ENCODE peak calls at places on chromosomes 1 and 21, in five cellular contexts. V, N, F, A and L are unnamed samples.

GRCh38 chr1:50271337-50271736 is 151.9 kb downstream of the DMRTA2 start:
- DNase-seq in V (no peak), N (no peak), F (no peak), A (no peak), L (no peak)

GRCh38 chr1:19452221-19452663 is 33.1 kb downstream of the CAPZB start:
- DNase-seq in V (no peak), N (no peak), F (no peak), A (no peak), L (no peak)

GRCh38 chr21:44304846-44305245 is 5.0 kb downstream of the PFKL start:
- DNase-seq in V (peak), N (peak), F (no peak), A (no peak), L (no peak)

GRCh38 chr21:25983745-25984144 is 186.8 kb downstream of the APP start:
- DNase-seq in V (no peak), N (no peak), F (no peak), A (no peak), L (no peak)

GRCh38 chr21:28608646-28609045 is 384.0 kb downstream of the LTN1 start:
- DNase-seq in V (no peak), N (no peak), F (no peak), A (no peak), L (no peak)

GRCh38 chr1:25611843-25612242 is 4.7 kb upstream of the MAN1C1 start:
- DNase-seq in V (no peak), N (no peak), F (no peak), A (no peak), L (no peak)

GRCh38 chr1:203046984-203047630 is 20.8 kb downstream of the PPFIA4 start:
- DNase-seq in V (no peak), N (no peak), F (no peak), A (no peak), L (no peak)

GRCh38 chr1:110063781-110064180 is 6.7 kb downstream of the ALX3 start:
- DNase-seq in V (no peak), N (no peak), F (no peak), A (no peak), L (no peak)

GRCh38 chr1:98940069-98940468 is 64.6 kb downstream of the PLPPR5 start:
- DNase-seq in V (no peak), N (no peak), F (no peak), A (no peak), L (no peak)

GRCh38 chr1:42777860-42778259 is 6.9 kb upstream of the TMEM269 start:
- DNase-seq in V (peak), N (peak), F (peak), A (no peak), L (no peak)

GRCh38 chr1:66271904-66272254 is 262.1 kb upstream of the SGIP1 start:
- DNase-seq in V (no peak), N (no peak), F (no peak), A (no peak), L (no peak)

GRCh38 chr21:42430570-42430969 is 26.9 kb downstream of the UBASH3A start:
- DNase-seq in V (no peak), N (no peak), F (no peak), A (no peak), L (no peak)

GRCh38 chr1:85580046-85580411 is 532 bp upstream of the CCN1 start:
- DNase-seq in V (no peak), N (peak), F (peak), A (no peak), L (no peak)

GRCh38 chr1:43441166-43441893 is 12.4 kb downstream of the HYI start:
- DNase-seq in V (no peak), N (no peak), F (no peak), A (no peak), L (no peak)

GRCh38 chr1:160768295-160768657 is 27.7 kb upstream of the LY9 start:
- DNase-seq in V (no peak), N (peak), F (peak), A (peak), L (no peak)

GRCh38 chr21:45341779-45342178 is 54.1 kb upstream of the POFUT2 start:
- DNase-seq in V (no peak), N (no peak), F (no peak), A (no peak), L (no peak)

GRCh38 chr1:152458384-152459185 is 44.5 kb upstream of the CRNN start:
- DNase-seq in V (peak), N (peak), F (peak), A (peak), L (peak)

GRCh38 chr21:38699048-38699447 is 106.7 kb upstream of the ETS2 start:
- DNase-seq in V (peak), N (peak), F (peak), A (no peak), L (no peak)

GRCh38 chr21:45584786-45585185 is 42.5 kb upstream of the SLC19A1 start:
- DNase-seq in V (no peak), N (no peak), F (no peak), A (no peak), L (no peak)

GRCh38 chr1:78987042-78987441 is 19.5 kb downstream of the ADGRL4 start:
- DNase-seq in V (no peak), N (no peak), F (no peak), A (no peak), L (no peak)
- TF ChIP-seq ZNF274 in V (no peak), N (no peak), F (no peak), A (no peak), L (no peak)

DNA sequence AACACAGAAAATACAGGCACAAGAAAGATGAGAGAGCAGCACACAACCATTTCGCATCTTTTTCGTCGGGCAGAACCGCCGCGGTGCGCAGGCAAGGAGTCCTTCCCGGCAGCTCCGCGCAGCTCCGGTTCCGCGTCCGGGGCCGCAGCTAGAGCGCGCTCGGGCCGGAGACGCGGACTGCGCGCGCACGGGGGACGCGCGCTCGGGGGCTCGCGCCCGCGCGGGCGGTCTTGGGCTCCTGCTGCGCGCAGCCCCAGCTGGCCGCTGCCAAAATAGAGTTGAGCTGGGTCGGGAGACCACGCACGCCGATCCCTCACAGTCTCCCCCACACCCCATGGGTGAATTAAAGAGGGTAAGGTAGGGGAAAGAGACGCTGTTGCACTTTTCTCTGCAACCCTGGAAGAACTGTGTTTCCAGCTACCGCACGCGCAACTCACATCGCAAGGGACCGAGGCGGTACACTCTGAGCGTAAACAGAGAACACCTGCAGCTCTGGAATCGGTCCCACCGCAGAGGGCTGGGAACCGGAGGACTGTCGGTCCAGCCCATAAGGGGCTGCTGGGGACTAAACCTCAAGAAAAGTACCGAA is 1.6 kb downstream of the NR5A2 start:
- DNase-seq in V (no peak), N (no peak), F (peak), A (no peak), L (peak)
- TF ChIP-seq ATF3 in V (no peak), N (no peak), F (no peak), A (no peak), L (no peak)

DNA sequence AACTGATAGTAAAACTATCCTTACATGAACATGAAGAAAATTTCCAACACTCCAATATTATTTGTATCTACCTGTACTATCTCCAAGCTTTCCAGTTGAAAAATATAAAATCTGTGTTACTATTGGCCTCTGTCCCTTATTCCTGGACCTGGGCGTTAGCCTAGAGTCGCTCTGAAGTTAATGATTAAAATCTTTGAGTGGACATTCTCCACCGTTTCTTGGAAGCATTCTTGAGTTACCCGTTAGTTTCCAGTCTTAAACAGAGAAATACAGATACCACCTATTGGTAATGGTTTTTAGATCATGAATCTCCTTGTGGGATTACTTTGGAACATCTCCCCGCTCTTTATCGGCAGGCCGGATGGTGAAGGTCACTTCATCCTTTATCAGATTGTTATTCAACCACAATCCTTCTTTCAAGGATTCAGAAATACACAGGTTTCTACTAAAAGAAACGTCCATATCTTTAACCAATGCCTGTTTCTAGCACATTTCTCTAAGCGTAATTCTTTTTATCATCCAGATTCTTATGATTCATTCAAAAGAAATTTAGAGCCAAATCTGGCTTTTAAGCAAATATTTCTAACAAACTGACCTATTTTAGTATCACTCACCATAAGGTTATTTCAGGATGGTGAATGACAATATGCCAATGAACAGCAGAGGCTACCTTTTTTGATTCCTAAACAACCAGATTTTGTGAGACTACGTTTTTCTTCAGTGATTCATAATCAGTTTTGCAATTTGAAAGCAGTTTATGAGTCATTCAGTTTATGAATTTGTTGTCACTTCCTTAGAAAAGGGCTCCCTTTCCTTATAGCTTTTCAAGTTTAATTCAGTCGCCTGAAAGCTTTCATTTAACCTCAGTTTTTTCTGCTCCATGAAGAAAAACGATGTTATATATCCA is 70.2 kb upstream of the ERRFI1 start:
- DNase-seq in V (no peak), N (no peak), F (no peak), A (peak), L (peak)
- H3K4me2 ChIP-seq in V (no peak), N (peak), F (no peak), A (peak), L (peak)

GRCh38 chr1:27349784-27350672 is 8.2 kb downstream of the SYTL1 start:
- DNase-seq in V (no peak), N (no peak), F (peak), A (no peak), L (no peak)
- TF ChIP-seq ZNF274 in V (no peak), N (no peak), F (no peak), A (no peak), L (no peak)

GRCh38 chr21:31278511-31279155 is 65.4 kb downstream of the TIAM1 start:
- DNase-seq in V (no peak), N (no peak), F (no peak), A (no peak), L (no peak)

GRCh38 chr21:31273278-31273677 is 70.8 kb downstream of the TIAM1 start:
- DNase-seq in V (no peak), N (no peak), F (no peak), A (no peak), L (no peak)

GRCh38 chr21:31279986-31280385 is 64.1 kb downstream of the TIAM1 start:
- DNase-seq in V (no peak), N (no peak), F (no peak), A (no peak), L (no peak)

GRCh38 chr21:31279214-31279613 is 64.8 kb downstream of the TIAM1 start:
- DNase-seq in V (no peak), N (no peak), F (no peak), A (no peak), L (no peak)

DNA sequence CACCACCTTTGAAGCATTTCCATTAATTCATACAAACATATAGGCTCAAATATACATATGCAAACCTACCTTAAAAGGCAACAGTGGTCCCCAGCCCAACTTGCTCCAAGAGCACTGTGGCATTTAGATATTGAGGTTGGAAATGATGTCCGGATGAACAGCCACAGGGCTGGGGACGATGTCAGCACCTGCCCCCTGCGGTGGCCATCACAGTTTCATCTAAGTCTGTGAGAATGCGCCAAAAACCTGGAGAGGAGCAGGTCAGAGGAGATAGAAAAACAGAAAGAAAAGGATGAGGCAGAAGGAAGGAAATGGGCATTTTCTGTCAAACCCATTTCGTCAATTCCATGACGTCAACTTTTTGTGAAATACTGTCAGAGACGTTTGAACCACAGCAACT is 67.4 kb downstream of the TIAM1 start:
- DNase-seq in V (no peak), N (no peak), F (no peak), A (no peak), L (no peak)
- TF ChIP-seq ATF3 in V (no peak), N (no peak), F (no peak), A (no peak), L (no peak)